ENCODE peak calls at places on chromosomes 16 and 17, in ten cellular contexts. Y is effector memory CD4-positive, alpha-beta T cell; T is heart left ventricle; S is tibial nerve; H is lung; C is mammary epithelial cell; O is PC-3; V is OCI-LY7; G is mucosa of descending colon; R is right atrium auricular region. U is an unnamed sample. For H3K36me3, the result is how much of the 10 kb centered on the place peaks cover.

GRCh38 chr17:823501-823902 is 41.3 kb downstream of the MRM3 start:
- DNase-seq in R (no peak), S (no peak), G (no peak), Y (no peak), H (no peak), V (peak), T (no peak), O (no peak), C (no peak), U (peak)

GRCh38 chr16:81696136-81696958 is 82.7 kb upstream of the PLCG2 start:
- DNase-seq in O (no peak), S (no peak), G (no peak), V (no peak), H (no peak), R (no peak), C (no peak), T (peak), Y (no peak), U (no peak)

GRCh38 chr16:27214084-27214961 is 11.0 kb downstream of the KDM8 start:
- DNase-seq in T (peak), O (no peak), V (no peak), R (no peak), S (no peak), H (no peak), C (no peak), G (peak), Y (no peak), U (no peak)

GRCh38 chr16:86991679-86992078 is 325.5 kb downstream of the C16orf95 start:
- DNase-seq in R (no peak), G (no peak), S (no peak), O (peak), C (peak), Y (no peak), H (no peak), T (no peak), V (no peak), U (no peak)

GRCh38 chr16:86375841-86376240 is 134.5 kb upstream of the FOXF1 start:
- DNase-seq in O (no peak), C (no peak), T (no peak), S (no peak), Y (no peak), G (no peak), V (no peak), R (no peak), H (no peak), U (no peak)

GRCh38 chr16:59290718-59291117 is 556.6 kb upstream of the GOT2 start:
- DNase-seq in T (no peak), H (no peak), S (no peak), R (no peak), V (no peak), O (no peak), C (no peak), Y (no peak), G (no peak), U (no peak)

GRCh38 chr17:51118330-51119195 is 2.1 kb downstream of the SPAG9 start:
- DNase-seq in R (no peak), C (no peak), S (peak), V (peak), Y (no peak), G (peak), H (peak), T (no peak), O (peak), U (no peak)

GRCh38 chr16:41439-42068 is 11.9 kb downstream of the POLR3K start:
- DNase-seq in T (peak), V (no peak), H (no peak), G (no peak), Y (no peak), O (no peak), S (no peak), R (no peak), C (peak), U (no peak)

GRCh38 chr16:72787130-72787518 is 260.8 kb downstream of the ZFHX3 start:
- DNase-seq in T (no peak), S (no peak), Y (no peak), R (no peak), O (no peak), H (no peak), C (no peak), G (no peak), V (no peak), U (no peak)
- H3K4me3 ChIP-seq in T (peak), S (peak), Y (peak), R (peak), O (peak), H (no peak), C (peak), G (no peak), V (no peak), U (peak)

GRCh38 chr16:55506708-55507107 is 2.2 kb upstream of the LPCAT2 start:
- DNase-seq in O (no peak), Y (no peak), V (no peak), C (no peak), H (no peak), S (no peak), T (no peak), G (no peak), R (no peak), U (no peak)
- H3K36me3 ChIP-seq in O (under half), Y (under half), V (under half), C (under half), H (under half), S (under half), T (under half), G (under half), R (under half), U (under half)

GRCh38 chr17:12046786-12047185 is 26.1 kb downstream of the MAP2K4 start:
- DNase-seq in Y (no peak), T (no peak), C (no peak), O (no peak), H (no peak), V (no peak), R (no peak), S (no peak), G (no peak), U (no peak)

GRCh38 chr17:12040478-12040877 is 19.8 kb downstream of the MAP2K4 start:
- DNase-seq in T (no peak), Y (no peak), G (no peak), C (peak), S (no peak), V (no peak), H (no peak), R (no peak), O (peak), U (no peak)

GRCh38 chr17:12043702-12044101 is 23.0 kb downstream of the MAP2K4 start:
- DNase-seq in H (no peak), T (no peak), G (no peak), S (no peak), V (no peak), Y (no peak), O (no peak), C (no peak), R (no peak), U (no peak)

GRCh38 chr17:12037970-12038369 is 17.3 kb downstream of the MAP2K4 start:
- DNase-seq in T (no peak), R (no peak), O (no peak), Y (no peak), C (no peak), H (no peak), V (no peak), G (no peak), S (no peak), U (no peak)

DNA sequence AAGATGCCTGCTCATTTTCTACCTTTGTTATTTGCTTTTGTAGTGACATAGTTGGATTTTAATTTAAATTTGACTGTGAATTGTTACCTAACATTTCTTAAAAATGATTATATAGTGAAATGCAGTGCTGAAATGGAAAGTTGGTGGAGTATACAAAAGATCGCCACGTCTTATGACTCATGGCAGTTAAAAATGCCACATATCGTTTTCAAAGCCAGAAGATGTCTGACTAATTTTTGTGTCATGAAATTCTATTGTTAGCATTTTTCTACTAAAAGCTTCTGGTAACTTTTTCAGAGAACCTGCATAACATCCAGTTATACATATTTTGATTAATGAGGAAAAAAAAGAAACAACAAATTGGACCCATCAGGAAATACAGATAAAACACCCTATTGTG is 20.6 kb downstream of the MAP2K4 start:
- DNase-seq in T (no peak), H (no peak), O (peak), V (no peak), Y (no peak), R (no peak), S (no peak), G (no peak), C (peak), U (no peak)
- H3K4me3 ChIP-seq in T (no peak), H (no peak), O (peak), V (no peak), Y (no peak), R (no peak), S (no peak), G (no peak), C (peak), U (no peak)

GRCh38 chr16:3698941-3699340 is 18.4 kb downstream of the TRAP1 start:
- DNase-seq in S (no peak), O (no peak), H (no peak), V (no peak), T (peak), R (no peak), C (no peak), G (no peak), Y (no peak), U (no peak)
- H3K36me3 ChIP-seq in S (under half), O (under half), H (under half), V (half or more), T (under half), R (under half), C (under half), G (under half), Y (under half), U (under half)

GRCh38 chr16:70701998-70702397 is 16.1 kb upstream of the MTSS2 start:
- DNase-seq in O (no peak), S (no peak), T (no peak), G (no peak), H (no peak), Y (no peak), C (no peak), V (no peak), R (no peak), U (no peak)
- H3K4me3 ChIP-seq in O (no peak), S (no peak), T (no peak), G (no peak), H (no peak), Y (no peak), C (no peak), V (no peak), R (no peak), U (no peak)

GRCh38 chr16:24930440-24930839 is 84.7 kb downstream of the SLC5A11 start:
- DNase-seq in H (no peak), R (no peak), T (no peak), V (no peak), S (no peak), O (no peak), G (no peak), Y (no peak), C (no peak), U (no peak)

GRCh38 chr16:24920568-24920967 is 74.8 kb downstream of the SLC5A11 start:
- DNase-seq in Y (no peak), C (no peak), R (no peak), T (no peak), V (no peak), O (no peak), S (no peak), H (no peak), G (no peak), U (no peak)

GRCh38 chr16:24921229-24921628 is 75.5 kb downstream of the SLC5A11 start:
- DNase-seq in Y (no peak), R (no peak), T (no peak), H (no peak), V (no peak), O (no peak), G (no peak), S (no peak), C (no peak), U (no peak)

GRCh38 chr16:24929409-24929808 is 83.6 kb downstream of the SLC5A11 start:
- DNase-seq in S (no peak), Y (no peak), G (no peak), T (no peak), V (no peak), O (no peak), H (no peak), C (no peak), R (no peak), U (no peak)

GRCh38 chr16:24925163-24925562 is 79.4 kb downstream of the SLC5A11 start:
- DNase-seq in V (no peak), Y (no peak), S (no peak), R (no peak), T (no peak), H (no peak), G (no peak), O (no peak), C (no peak), U (no peak)
- H3K36me3 ChIP-seq in V (under half), Y (under half), S (half or more), R (half or more), T (half or more), H (under half), G (under half), O (under half), C (under half), U (under half)

DNA sequence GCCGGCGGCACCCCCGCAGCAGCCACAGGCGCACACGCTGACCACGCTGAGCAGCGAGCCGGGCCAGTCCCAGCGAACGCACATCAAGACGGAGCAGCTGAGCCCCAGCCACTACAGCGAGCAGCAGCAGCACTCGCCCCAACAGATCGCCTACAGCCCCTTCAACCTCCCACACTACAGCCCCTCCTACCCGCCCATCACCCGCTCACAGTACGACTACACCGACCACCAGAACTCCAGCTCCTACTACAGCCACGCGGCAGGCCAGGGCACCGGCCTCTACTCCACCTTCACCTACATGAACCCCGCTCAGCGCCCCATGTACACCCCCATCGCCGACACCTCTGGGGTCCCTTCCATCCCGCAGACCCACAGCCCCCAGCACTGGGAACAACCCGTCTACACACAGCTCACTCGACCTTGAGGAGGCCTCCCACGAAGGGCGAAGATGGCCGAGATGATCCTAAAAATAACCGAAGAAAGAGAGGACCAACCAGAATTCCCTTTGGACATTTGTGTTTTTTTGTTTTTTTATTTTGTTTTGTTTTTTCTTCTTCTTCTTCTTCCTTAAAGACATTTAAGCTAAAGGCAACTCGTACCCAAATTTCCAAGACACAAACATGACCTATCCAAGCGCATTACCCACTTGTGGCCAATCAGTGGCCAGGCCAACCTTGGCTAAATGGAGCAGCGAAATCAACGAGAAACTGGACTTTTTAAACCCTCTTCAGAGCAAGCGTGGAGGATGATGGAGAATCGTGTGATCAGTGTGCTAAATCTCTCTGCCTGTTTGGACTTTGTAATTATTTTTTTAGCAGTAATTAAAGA is 3.4 kb downstream of the SOX9 start:
- DNase-seq in O (peak), R (no peak), G (peak), S (no peak), H (no peak), Y (no peak), T (no peak), V (no peak), C (peak), U (no peak)
- H3K4me3 ChIP-seq in O (peak), R (peak), G (no peak), S (no peak), H (no peak), Y (no peak), T (peak), V (no peak), C (peak), U (no peak)

GRCh38 chr17:78069695-78070094 is 58.9 kb downstream of the TMC6 start:
- DNase-seq in C (no peak), S (no peak), O (no peak), V (no peak), Y (no peak), T (no peak), G (no peak), R (no peak), H (no peak), U (no peak)
- H3K36me3 ChIP-seq in C (under half), S (half or more), O (under half), V (under half), Y (half or more), T (half or more), G (under half), R (half or more), H (under half), U (under half)